ENCODE peak calls at places on chromosomes 12 and 14, in nine cellular contexts. R is coronary artery, D is HL-60, M is bronchial epithelial cell, Y is transverse colon, N is GM12865, E is lung, J is IMR-90, A is fibroblast of lung. U is an unnamed sample.

GRCh38 chr12:50220357-50221061 is 53.3 kb upstream of the CERS5 start:
- DNase-seq in R (no peak), Y (no peak), E (no peak), A (peak), D (peak), M (peak), N (peak), J (peak), U (peak)

GRCh38 chr12:113056631-113057488 is at the start of gene DTX1:
- DNase-seq in J (no peak), E (no peak), Y (no peak), N (no peak), R (no peak), D (no peak), A (peak), M (no peak), U (no peak)

GRCh38 chr14:37864861-37865718 is 269.7 kb downstream of the TTC6 start:
- DNase-seq in R (no peak), N (no peak), J (peak), D (no peak), Y (peak), M (peak), A (peak), E (no peak), U (peak)

GRCh38 chr12:45336331-45336730 is 120.4 kb downstream of the ANO6 start:
- DNase-seq in A (peak), N (no peak), Y (no peak), D (no peak), J (peak), M (peak), E (no peak), R (no peak), U (peak)

GRCh38 chr12:49533331-49533730 is 5.5 kb upstream of the KCNH3 start:
- DNase-seq in R (no peak), D (no peak), Y (no peak), N (no peak), M (no peak), E (no peak), A (no peak), J (no peak), U (no peak)

GRCh38 chr12:80325167-80325959 is 118.7 kb upstream of the PTPRQ start:
- DNase-seq in D (no peak), N (no peak), R (no peak), J (no peak), Y (no peak), A (no peak), M (no peak), E (no peak), U (no peak)

GRCh38 chr12:69131073-69131472 is 108.3 kb upstream of the CPSF6 start:
- DNase-seq in E (no peak), A (no peak), Y (no peak), N (no peak), D (no peak), M (no peak), R (no peak), J (no peak), U (no peak)

GRCh38 chr12:1013618-1014489 is 22.8 kb downstream of the ERC1 start:
- DNase-seq in R (no peak), Y (no peak), E (no peak), J (peak), A (peak), N (no peak), D (no peak), M (peak), U (peak)

GRCh38 chr12:109910969-109911348 is 10.9 kb downstream of the TCHP start:
- DNase-seq in J (peak), A (peak), R (no peak), Y (no peak), E (no peak), D (peak), M (peak), N (peak), U (peak)

GRCh38 chr12:94103986-94104385 is 44.4 kb upstream of the PLXNC1 start:
- DNase-seq in D (no peak), A (no peak), N (no peak), R (no peak), J (no peak), Y (peak), M (peak), E (no peak), U (peak)

GRCh38 chr12:120767071-120768024 is 41.7 kb downstream of the ACADS start:
- DNase-seq in R (no peak), N (no peak), M (peak), E (peak), D (no peak), A (no peak), Y (no peak), J (no peak), U (no peak)

GRCh38 chr14:90087433-90087832 is 25.6 kb downstream of the KCNK13 start:
- DNase-seq in N (peak), E (peak), M (peak), A (peak), D (peak), J (peak), R (no peak), Y (peak), U (peak)

GRCh38 chr14:24943024-24943423 is 106.9 kb downstream of the STXBP6 start:
- DNase-seq in N (peak), A (no peak), J (no peak), R (no peak), Y (peak), D (no peak), E (no peak), M (no peak), U (peak)

GRCh38 chr12:113439606-113440030 is 17.4 kb downstream of the SDSL start:
- DNase-seq in E (no peak), A (peak), M (peak), J (peak), D (no peak), Y (no peak), R (no peak), N (no peak), U (peak)

GRCh38 chr12:108664338-108665258 is 30.9 kb upstream of the SELPLG start:
- DNase-seq in M (peak), Y (peak), D (peak), N (peak), E (peak), R (peak), A (peak), J (peak), U (peak)

GRCh38 chr14:100709252-100709955 is 17.3 kb upstream of the DLK1 start:
- DNase-seq in R (no peak), M (no peak), D (peak), A (peak), E (no peak), J (peak), N (no peak), Y (no peak), U (peak)
- TF ChIP-seq CTCF in R (peak), M (peak), D (no peak), A (peak), E (no peak), J (peak), N (no peak), Y (no peak), U (peak)

GRCh38 chr12:5945071-5946008 is at the start of gene ANO2:
- DNase-seq in J (no peak), R (no peak), D (no peak), N (no peak), Y (no peak), E (no peak), M (no peak), A (peak), U (no peak)
- H3K4me3 ChIP-seq in J (peak), R (peak), D (no peak), N (no peak), Y (no peak), E (no peak), M (peak), A (peak), U (no peak)

GRCh38 chr14:59190372-59190771 is 1.9 kb downstream of the DAAM1 start:
- DNase-seq in R (no peak), N (peak), J (no peak), Y (peak), D (peak), A (no peak), E (no peak), M (no peak), U (peak)
- TF ChIP-seq CTCF in R (no peak), N (peak), J (peak), Y (no peak), D (no peak), A (no peak), E (no peak), M (peak), U (peak)

GRCh38 chr12:2922329-2922728 is 31.6 kb downstream of the TULP3 start:
- DNase-seq in Y (no peak), R (no peak), J (peak), A (peak), M (no peak), N (no peak), E (no peak), D (no peak), U (peak)
- H3K4me3 ChIP-seq in Y (no peak), R (no peak), J (no peak), A (no peak), M (no peak), N (no peak), E (no peak), D (no peak), U (no peak)

DNA sequence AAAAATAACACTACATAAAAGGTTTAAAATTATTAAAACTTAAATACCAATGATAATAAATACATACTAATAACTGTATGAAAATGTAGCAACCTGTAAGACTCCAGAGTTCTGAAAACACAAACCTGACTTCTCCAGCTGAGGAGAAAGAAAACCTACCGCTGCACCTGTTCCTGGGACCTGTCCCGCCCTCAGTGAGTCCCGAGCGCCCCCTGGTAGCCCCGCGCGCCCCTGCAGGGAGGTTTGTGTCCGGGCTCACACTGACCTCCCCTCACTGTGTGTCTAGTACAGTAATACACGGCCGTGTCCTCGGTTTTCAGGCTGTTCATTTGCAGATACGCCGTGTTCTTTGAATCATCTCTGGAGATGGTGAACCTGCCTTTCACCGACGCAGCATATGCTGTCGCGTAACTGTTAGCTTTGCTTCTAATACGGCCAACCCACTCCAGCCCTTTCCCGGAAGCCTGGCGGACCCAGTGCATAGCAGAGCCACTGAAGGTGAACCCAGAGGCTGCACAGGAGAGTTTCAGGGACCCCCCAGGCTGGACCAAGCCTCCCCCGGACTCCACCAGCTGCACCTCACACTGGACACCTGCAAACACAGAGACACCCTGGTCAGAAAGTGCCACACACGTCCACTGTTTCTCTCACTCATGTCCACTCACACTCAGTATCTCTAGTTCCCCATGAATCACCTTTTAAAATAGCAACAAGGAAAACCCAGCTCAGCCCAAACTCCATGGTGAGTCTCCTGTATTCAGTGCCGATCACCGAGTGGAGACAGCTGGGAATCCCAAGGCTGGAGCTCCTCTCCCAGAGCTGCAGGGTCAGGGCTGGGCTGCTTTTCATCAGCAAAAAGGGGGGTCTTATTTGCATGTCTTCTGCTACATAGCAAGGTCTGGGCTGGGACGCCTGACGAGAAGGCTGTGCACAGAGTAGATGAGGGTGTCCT is 1276.3 kb downstream of the TMEM121 start:
- DNase-seq in A (no peak), Y (peak), J (no peak), N (no peak), R (no peak), E (no peak), D (peak), M (no peak), U (no peak)
- TF ChIP-seq CTCF in A (no peak), Y (peak), J (no peak), N (peak), R (no peak), E (no peak), D (no peak), M (no peak), U (no peak)

GRCh38 chr12:70535896-70536374 is 101.3 kb downstream of the PTPRB start:
- DNase-seq in J (no peak), A (no peak), M (no peak), N (no peak), D (no peak), E (no peak), R (no peak), Y (no peak), U (no peak)

GRCh38 chr12:70534466-70534865 is 102.8 kb downstream of the PTPRB start:
- DNase-seq in R (no peak), N (no peak), M (no peak), A (no peak), D (peak), J (no peak), Y (no peak), E (no peak), U (no peak)

GRCh38 chr12:70540996-70541395 is 96.2 kb downstream of the PTPRB start:
- DNase-seq in E (no peak), D (no peak), A (no peak), N (no peak), Y (no peak), M (no peak), R (no peak), J (no peak), U (no peak)

DNA sequence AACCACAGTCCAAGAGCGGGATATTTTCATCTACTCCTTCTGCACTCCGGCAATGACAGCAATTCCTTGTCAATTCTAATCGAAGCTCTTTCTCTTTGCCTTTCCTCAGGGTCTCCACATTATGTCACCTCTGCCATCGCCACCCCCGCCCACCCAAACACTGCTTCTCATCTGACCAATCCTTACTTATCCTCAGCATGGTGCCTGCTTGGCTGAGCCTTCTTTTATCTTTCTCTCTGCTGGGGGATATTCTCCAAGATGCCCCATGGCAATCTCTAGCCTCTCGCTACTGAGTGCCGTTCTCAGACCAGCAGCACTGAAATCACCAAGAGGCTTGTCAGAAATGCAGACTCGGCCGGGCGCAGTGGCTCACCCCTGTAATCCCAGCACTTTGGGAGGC is 100.6 kb downstream of the PTPRB start:
- DNase-seq in J (no peak), A (no peak), R (no peak), Y (no peak), D (no peak), N (no peak), M (no peak), E (no peak), U (no peak)
- H3K4me3 ChIP-seq in J (no peak), A (no peak), R (no peak), Y (no peak), D (no peak), N (no peak), M (no peak), E (no peak), U (no peak)

DNA sequence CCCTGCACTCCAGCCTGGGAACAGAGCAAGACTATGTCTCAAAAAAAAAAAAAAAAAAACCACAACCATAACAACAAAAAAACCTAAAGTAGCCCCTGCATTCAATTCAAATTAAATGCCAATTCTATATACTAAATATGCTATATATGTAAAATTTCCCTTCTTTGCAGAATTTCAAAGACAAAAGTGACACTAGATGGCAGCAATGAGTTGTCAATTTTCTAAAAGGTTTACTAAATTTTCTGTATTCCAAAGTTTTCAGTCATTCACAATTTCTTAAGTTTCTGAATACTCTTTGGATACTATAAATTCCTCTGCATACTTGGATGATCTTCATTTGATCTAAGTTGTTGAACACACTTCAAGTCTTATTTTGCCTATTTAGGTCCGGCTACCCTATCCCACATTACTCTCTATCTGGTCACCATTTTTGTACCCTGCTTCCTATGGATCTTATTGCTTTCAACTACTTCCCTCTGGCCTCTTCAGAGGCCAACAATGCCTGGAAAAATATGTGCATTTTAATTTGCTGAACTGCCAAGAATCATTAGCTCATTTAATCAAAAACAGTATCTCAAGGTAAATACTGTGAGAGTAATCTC is 27.9 kb downstream of the HNRNPC start:
- DNase-seq in R (no peak), M (no peak), E (no peak), Y (no peak), D (no peak), A (no peak), J (peak), N (no peak), U (peak)
- TF ChIP-seq CTCF in R (no peak), M (no peak), E (no peak), Y (peak), D (no peak), A (peak), J (peak), N (peak), U (peak)

U was measured in fibroblast of mammary gland.